ENCODE peak calls at places on chromosomes 4 and X, in seven cellular contexts. H, B, D, T, U, S and W are unnamed samples.

GRCh38 chr4:93897559-93897958 is 69.0 kb downstream of the ATOH1 start:
- DNase-seq in H (no peak), B (no peak), D (no peak), T (no peak), U (no peak), S (no peak), W (no peak)

GRCh38 chr4:164529486-164529885 is 224.4 kb upstream of the SMIM31 start:
- DNase-seq in H (no peak), B (no peak), D (no peak), T (no peak), U (no peak), S (no peak), W (no peak)

GRCh38 chrX:53595266-53595810 is 91.2 kb downstream of the HUWE1 start:
- DNase-seq in H (no peak), B (no peak), D (no peak), T (no peak), U (no peak), S (no peak), W (no peak)

GRCh38 chr4:15238720-15239119 is 189.1 kb upstream of the C1QTNF7 start:
- DNase-seq in H (no peak), B (no peak), D (peak), T (no peak), U (no peak), S (peak), W (peak)

GRCh38 chr4:16198271-16198670 is 28.0 kb downstream of the TAPT1 start:
- DNase-seq in H (no peak), B (no peak), D (no peak), T (no peak), U (no peak), S (no peak), W (no peak)

GRCh38 chrX:39600222-39600621 is 497.5 kb downstream of the BCOR start:
- DNase-seq in H (no peak), B (no peak), D (no peak), T (no peak), U (no peak), S (no peak), W (no peak)

GRCh38 chr4:1049591-1049905 is 38.1 kb downstream of the FGFRL1 start:
- DNase-seq in H (no peak), B (no peak), D (no peak), T (no peak), U (no peak), S (no peak), W (no peak)

GRCh38 chrX:82087699-82088098 is 885.8 kb downstream of the SH3BGRL start:
- DNase-seq in H (no peak), B (no peak), D (no peak), T (no peak), U (peak), S (no peak), W (no peak)

GRCh38 chr4:142404191-142404611 is 441.9 kb downstream of the INPP4B start:
- DNase-seq in H (no peak), B (peak), D (no peak), T (no peak), U (no peak), S (peak), W (no peak)

GRCh38 chr4:107900067-107900466 is 31.3 kb upstream of the CYP2U1 start:
- DNase-seq in H (no peak), B (no peak), D (no peak), T (no peak), U (no peak), S (no peak), W (no peak)

GRCh38 chrX:132127748-132128147 is at the start of gene FRMD7:
- DNase-seq in H (no peak), B (no peak), D (no peak), T (no peak), U (no peak), S (no peak), W (no peak)

GRCh38 chrX:153209347-153209746 is 30.3 kb downstream of the MAGEA1 start:
- DNase-seq in H (no peak), B (no peak), D (no peak), T (no peak), U (no peak), S (no peak), W (no peak)

GRCh38 chrX:10636337-10636736 is 16.0 kb upstream of the MID1 start:
- DNase-seq in H (no peak), B (peak), D (peak), T (no peak), U (no peak), S (no peak), W (no peak)